ENCODE peak calls at places on chromosomes 4 and X, in ten cellular contexts. E, D, N, O, W, F, C, R, S and H are unnamed samples.

GRCh38 chr4:6221296-6221850 is 21.0 kb upstream of the JAKMIP1 start:
- DNase-seq in D (no peak), O (peak; percentile 63), F (no peak), N (no peak), E (no peak), W (no peak), R (no peak), S (peak; percentile 13), C (no peak), H (no peak)

GRCh38 chr4:72641611-72642010 is 72.6 kb upstream of the ADAMTS3 start:
- DNase-seq in E (no peak), S (no peak), R (no peak), C (no peak), N (no peak), W (no peak), D (no peak), O (no peak), F (no peak), H (no peak)

GRCh38 chr4:174138616-174139015 is 144.9 kb downstream of the FBXO8 start:
- DNase-seq in S (no peak), O (no peak), W (no peak), D (no peak), N (no peak), E (no peak), C (no peak), F (no peak), R (no peak), H (no peak)

GRCh38 chrX:150316564-150316963 is 46.6 kb upstream of the MAMLD1 start:
- DNase-seq in C (no peak), R (no peak), S (no peak), F (no peak), N (peak; percentile 23), D (no peak), W (no peak), E (no peak), O (peak; percentile 15), H (no peak)

GRCh38 chrX:118254611-118255010 is 91.3 kb upstream of the WDR44 start:
- DNase-seq in F (no peak), W (peak; percentile 50), C (peak; percentile 84), D (no peak), O (peak; percentile 84), S (peak; percentile 58), E (no peak), R (peak; percentile 49), N (peak; percentile 23), H (peak; percentile 61)

GRCh38 chr4:126318376-126318775 is 1003.6 kb downstream of the FAT4 start:
- DNase-seq in C (no peak), O (no peak), F (no peak), D (no peak), E (no peak), R (no peak), N (no peak), S (no peak), W (no peak), H (no peak)

GRCh38 chrX:129798456-129798855 is 18.7 kb downstream of the SASH3 start:
- DNase-seq in W (no peak), N (no peak), O (no peak), C (no peak), E (no peak), F (no peak), S (no peak), D (no peak), R (no peak), H (no peak)

GRCh38 chrX:41885724-41886123 is 37.6 kb downstream of the CASK start:
- DNase-seq in S (no peak), N (no peak), W (no peak), R (no peak), C (no peak), F (no peak), O (no peak), E (no peak), D (no peak), H (no peak)

GRCh38 chr4:56326363-56326762 is 60.9 kb downstream of the AASDH start:
- DNase-seq in W (no peak), E (no peak), C (no peak), D (no peak), F (no peak), O (no peak), S (no peak), R (no peak), N (no peak), H (no peak)

GRCh38 chr4:170089274-170089742 is 448 bp downstream of the AADAT start:
- DNase-seq in W (peak; percentile 19), E (no peak), O (peak; percentile 79), S (no peak), R (no peak), D (no peak), C (no peak), N (peak; percentile 10), F (no peak), H (no peak)

GRCh38 chr4:124123181-124123580 is 589.4 kb downstream of the ANKRD50 start:
- DNase-seq in D (no peak), F (no peak), O (no peak), R (no peak), N (no peak), S (no peak), E (no peak), C (no peak), W (no peak), H (no peak)

GRCh38 chr4:182778222-182778982 is 138.8 kb downstream of the DCTD start:
- DNase-seq in F (no peak), D (no peak), R (no peak), E (no peak), C (no peak), W (no peak), N (no peak), S (no peak), O (no peak), H (no peak)

DNA sequence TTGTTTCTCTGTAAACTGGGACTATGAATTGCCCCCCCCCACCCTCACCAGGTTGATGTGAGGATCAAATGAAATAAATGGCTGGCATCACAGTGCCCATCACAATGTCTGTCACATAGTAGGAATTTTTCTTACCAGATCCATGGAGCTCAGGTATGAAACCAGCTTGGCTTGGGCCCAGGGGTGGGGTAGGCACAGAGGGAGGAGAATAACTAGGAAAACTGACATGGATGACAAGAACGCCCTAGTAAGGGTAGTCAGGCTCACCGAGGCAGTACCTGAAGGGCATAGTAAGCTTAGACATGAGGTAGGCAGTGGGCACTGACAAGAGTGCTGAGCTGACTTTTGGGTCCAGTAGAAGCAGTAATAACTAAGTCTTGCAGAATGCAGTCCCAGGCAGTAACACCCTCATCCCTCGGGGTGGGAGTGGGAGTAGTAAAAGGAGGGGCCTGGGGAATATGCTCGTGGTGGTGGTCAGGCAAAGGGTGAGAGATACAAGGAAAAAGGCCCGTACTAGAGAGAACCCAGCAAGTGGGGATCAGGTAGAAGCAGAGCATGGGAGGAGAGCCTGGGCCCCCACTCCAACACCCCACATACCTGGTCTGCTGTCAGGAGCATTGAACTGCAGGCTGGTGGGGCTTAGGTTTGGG is 155.9 kb upstream of the PJA1 start:
- DNase-seq in F (no peak), D (no peak), S (peak; percentile 21), N (no peak), C (no peak), O (no peak), E (no peak), W (no peak), R (no peak), H (no peak)
- TF ChIP-seq CTCF in F (no peak), D (no peak), S (no peak), N (no peak), C (no peak), O (no peak), E (no peak), W (no peak), R (no peak), H (no peak)

GRCh38 chrX:103464774-103465117 is 54.5 kb downstream of the RAB40A start:
- DNase-seq in O (peak; percentile 96), E (no peak), D (no peak), W (peak; percentile 71), C (peak; percentile 89), S (peak; percentile 74), F (peak; percentile 39), N (peak; percentile 73), R (peak; percentile 56), H (peak; percentile 70)
- H3K4me3 ChIP-seq in O (peak overlapping the region; percentile 56), E (peak overlapping the region; percentile 55), D (peak overlapping the region; percentile 32), W (peak overlapping the region; percentile 41), C (peak overlapping the region; percentile 41), S (peak overlapping the region; percentile 16), F (peak overlapping the region; percentile 3), N (peak overlapping the region; percentile 45), R (peak overlapping the region; percentile 26), H (peak overlapping the region; percentile 37)

DNA sequence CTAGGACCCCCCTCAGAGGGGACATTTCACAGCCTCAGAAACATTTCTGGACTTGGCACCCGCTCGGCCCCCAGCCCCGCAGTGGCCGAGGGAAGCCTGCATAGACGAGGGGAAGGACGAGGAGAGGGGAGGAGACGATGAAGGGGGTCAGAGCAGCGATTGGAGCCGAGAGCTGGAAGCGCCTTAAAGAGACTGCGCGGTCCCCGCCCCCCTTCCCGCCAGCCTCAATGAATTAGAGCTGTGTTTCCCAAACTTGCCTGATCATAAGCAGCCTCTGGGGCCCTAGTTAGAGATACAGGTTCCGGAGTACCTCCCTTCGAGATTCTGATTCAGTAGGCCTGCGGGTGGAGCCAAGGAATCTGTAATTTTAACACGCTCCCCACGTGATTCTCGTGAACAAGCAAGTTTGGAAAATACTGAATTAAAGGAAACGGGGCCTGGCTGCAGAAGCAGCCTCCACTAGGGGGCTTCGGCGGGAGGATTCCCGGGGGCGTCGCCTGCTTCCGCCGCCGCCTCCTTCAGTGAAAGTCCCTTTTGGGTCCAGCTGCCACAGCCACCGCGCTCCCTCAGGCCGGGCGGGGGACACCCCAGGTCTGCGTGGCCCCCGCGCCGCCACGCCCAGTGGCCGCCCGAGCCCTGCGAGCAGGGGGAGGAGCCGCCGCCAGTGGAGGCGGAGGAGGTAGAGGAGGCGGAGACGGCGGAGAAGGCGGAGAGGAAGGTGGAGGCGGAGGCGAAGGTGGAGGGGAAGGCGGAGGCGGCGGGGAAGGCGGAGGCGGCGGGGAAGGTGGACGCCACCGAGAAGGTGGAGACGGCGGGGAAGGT is at the start of gene USP27X:
- DNase-seq in W (peak; percentile 76), D (peak; percentile 95), F (peak; percentile 82), N (peak; percentile 71), E (peak; percentile 80), O (peak; percentile 88), R (peak; percentile 67), S (peak; percentile 81), C (peak; percentile 61), H (peak; percentile 88)
- TF ChIP-seq CTCF in W (peak; percentile 46), D (peak; percentile 67), F (peak; percentile 37), N (peak; percentile 48), E (peak; percentile 39), O (peak; percentile 82), R (no peak), S (peak; percentile 32), C (peak; percentile 63), H (peak; percentile 40)

GRCh38 chrX:139881130-139881529 is 51.7 kb downstream of the ATP11C start:
- DNase-seq in W (no peak), N (no peak), C (no peak), D (no peak), E (no peak), O (no peak), R (no peak), F (no peak), S (no peak), H (no peak)
- H3K4me3 ChIP-seq in W (no peak overlapping the region), N (no peak overlapping the region), C (no peak overlapping the region), D (no peak overlapping the region), E (no peak overlapping the region), O (no peak overlapping the region), R (no peak overlapping the region), F (no peak overlapping the region), S (no peak overlapping the region), H (no peak overlapping the region)